ENCODE peak calls at places on chromosomes 2 and 18, in four cellular contexts. Q is CD4-positive, CD25-positive, alpha-beta regulatory T cell; A is CD4-positive, alpha-beta memory T cell; R is aorta. X is an unnamed sample. For H3K27me3, the result is how much of the 10 kb centered on the place peaks cover.

GRCh38 chr18:80109676-80110078 is 615 bp downstream of the ADNP2 start:
- DNase-seq in Q (no peak), A (no peak), R (peak), X (peak)

GRCh38 chr2:100919316-100919715 is 82.8 kb upstream of the RPL31 start:
- DNase-seq in A (no peak), Q (no peak), R (no peak), X (no peak)

GRCh38 chr2:28717339-28717758 is 34.3 kb upstream of the PPP1CB start:
- DNase-seq in R (peak), A (no peak), Q (no peak), X (no peak)

GRCh38 chr18:40553029-40553428 is 1402.0 kb upstream of the PIK3C3 start:
- DNase-seq in Q (no peak), R (no peak), A (no peak), X (no peak)

GRCh38 chr18:32258148-32258547 is 68.3 kb downstream of the MEP1B start:
- DNase-seq in R (no peak), A (no peak), Q (no peak), X (no peak)

GRCh38 chr18:37315935-37316334 is 249.7 kb downstream of the CELF4 start:
- DNase-seq in A (no peak), R (no peak), Q (no peak), X (no peak)

GRCh38 chr2:31383471-31384153 is 30.9 kb downstream of the XDH start:
- DNase-seq in Q (no peak), R (no peak), A (no peak), X (no peak)

GRCh38 chr2:236294647-236295046 is 30.4 kb upstream of the ASB18 start:
- DNase-seq in A (no peak), Q (no peak), R (no peak), X (no peak)

GRCh38 chr2:46538393-46538792 is 59.0 kb downstream of the TMEM247 start:
- DNase-seq in Q (no peak), A (no peak), R (no peak), X (no peak)

GRCh38 chr18:9792565-9793226 is 84.6 kb downstream of the RAB31 start:
- DNase-seq in Q (no peak), A (no peak), R (no peak), X (no peak)

GRCh38 chr18:48543228-48543627 is 4.4 kb downstream of the CTIF start:
- DNase-seq in R (no peak), Q (no peak), A (no peak), X (no peak)

GRCh38 chr2:58558866-58559265 is 317.7 kb upstream of the FANCL start:
- DNase-seq in A (no peak), Q (no peak), R (no peak), X (no peak)

GRCh38 chr2:10344105-10345066 is 41.7 kb downstream of the HPCAL1 start:
- DNase-seq in Q (no peak), R (no peak), A (no peak), X (no peak)

GRCh38 chr2:240129731-240130392 is 6.2 kb downstream of the COPS9 start:
- DNase-seq in R (peak), A (no peak), Q (no peak), X (no peak)

GRCh38 chr2:24261441-24261840 is 86.6 kb downstream of the FAM228A start:
- DNase-seq in Q (no peak), A (no peak), R (no peak), X (no peak)

GRCh38 chr2:142944721-142945120 is 67.3 kb downstream of the KYNU start:
- DNase-seq in R (no peak), A (no peak), Q (no peak), X (no peak)

GRCh38 chr2:66153941-66154340 is 281.0 kb upstream of the MEIS1 start:
- DNase-seq in R (no peak), A (no peak), Q (no peak), X (no peak)

GRCh38 chr2:170090229-170090628 is 87.7 kb upstream of the MYO3B start:
- DNase-seq in Q (no peak), R (no peak), A (no peak), X (no peak)

GRCh38 chr18:40875101-40875500 is 1079.9 kb upstream of the PIK3C3 start:
- DNase-seq in Q (no peak), A (no peak), R (no peak), X (no peak)

GRCh38 chr2:200814276-200814815 is 2.6 kb downstream of the BZW1 start:
- DNase-seq in R (no peak), A (no peak), Q (no peak), X (peak)

GRCh38 chr2:40033781-40034180 is 254.7 kb upstream of the THUMPD2 start:
- DNase-seq in R (no peak), Q (no peak), A (no peak), X (no peak)

GRCh38 chr2:217275091-217275490 is 415.2 kb upstream of the TNP1 start:
- DNase-seq in A (no peak), Q (no peak), R (no peak), X (no peak)

DNA sequence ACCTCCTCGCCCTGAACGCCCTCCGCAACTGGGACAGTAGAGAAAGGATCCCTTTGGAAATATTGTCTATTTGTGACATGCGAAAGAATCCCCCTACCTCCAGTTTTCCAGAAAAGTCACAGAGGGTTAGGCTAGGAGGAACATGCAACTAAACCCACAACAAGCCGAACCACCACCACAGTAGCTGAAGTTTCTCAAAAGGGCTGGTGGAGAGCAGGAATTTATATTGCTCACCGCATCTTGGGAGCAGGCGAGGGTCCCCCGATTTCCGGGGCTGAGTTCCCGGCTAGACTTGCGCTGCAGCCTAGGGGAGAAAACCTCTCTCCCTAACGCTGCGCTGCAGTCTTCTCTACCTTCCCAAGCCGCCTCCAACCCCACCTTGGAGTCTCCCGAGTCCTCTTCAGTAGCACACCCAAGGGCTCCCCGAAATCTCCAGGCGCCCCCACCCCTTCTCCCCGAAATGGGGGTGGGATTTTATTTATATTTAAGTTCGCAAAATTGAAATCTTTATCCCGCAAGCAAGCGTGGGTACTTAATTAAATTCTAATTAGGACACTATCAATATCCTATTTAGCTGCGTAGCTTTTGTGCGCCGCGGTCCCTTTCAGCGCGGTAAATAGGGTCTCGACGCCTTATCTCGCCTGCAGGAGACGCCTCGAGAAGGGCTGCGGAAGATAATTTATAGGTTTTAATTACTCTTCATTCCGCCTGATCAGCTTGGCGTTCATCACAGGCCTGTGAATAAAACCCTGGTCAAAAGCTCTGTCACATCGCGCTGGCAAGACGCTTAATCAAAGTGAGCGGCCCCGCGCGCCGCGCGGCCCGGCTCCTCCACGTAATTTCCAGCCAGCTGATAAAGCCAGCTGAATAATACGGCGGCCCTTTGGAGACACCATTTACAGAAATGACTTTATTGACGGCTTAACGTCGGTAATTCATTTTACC is 2.0 kb upstream of the EN1 start:
- DNase-seq in Q (no peak), A (no peak), R (no peak), X (no peak)
- H3K27me3 ChIP-seq in Q (under half), A (under half), R (under half), X (under half)

GRCh38 chr2:237857791-237858190 is 1.6 kb upstream of the RAMP1 start:
- DNase-seq in Q (no peak), A (no peak), R (no peak), X (no peak)
- H3K27me3 ChIP-seq in Q (under half), A (under half), R (under half), X (under half)

GRCh38 chr2:232485757-232486557 is 1.7 kb downstream of the ECEL1 start:
- DNase-seq in R (no peak), Q (no peak), A (no peak), X (no peak)

GRCh38 chr2:232486558-232487384 is 863 bp downstream of the ECEL1 start:
- DNase-seq in A (no peak), Q (no peak), R (no peak), X (peak)

GRCh38 chr2:232488097-232488711 is 570 bp upstream of the ECEL1 start:
- DNase-seq in Q (no peak), R (peak), A (no peak), X (no peak)

GRCh38 chr2:232488721-232489300 is 1.2 kb upstream of the ECEL1 start:
- DNase-seq in Q (no peak), R (peak), A (no peak), X (peak)

DNA sequence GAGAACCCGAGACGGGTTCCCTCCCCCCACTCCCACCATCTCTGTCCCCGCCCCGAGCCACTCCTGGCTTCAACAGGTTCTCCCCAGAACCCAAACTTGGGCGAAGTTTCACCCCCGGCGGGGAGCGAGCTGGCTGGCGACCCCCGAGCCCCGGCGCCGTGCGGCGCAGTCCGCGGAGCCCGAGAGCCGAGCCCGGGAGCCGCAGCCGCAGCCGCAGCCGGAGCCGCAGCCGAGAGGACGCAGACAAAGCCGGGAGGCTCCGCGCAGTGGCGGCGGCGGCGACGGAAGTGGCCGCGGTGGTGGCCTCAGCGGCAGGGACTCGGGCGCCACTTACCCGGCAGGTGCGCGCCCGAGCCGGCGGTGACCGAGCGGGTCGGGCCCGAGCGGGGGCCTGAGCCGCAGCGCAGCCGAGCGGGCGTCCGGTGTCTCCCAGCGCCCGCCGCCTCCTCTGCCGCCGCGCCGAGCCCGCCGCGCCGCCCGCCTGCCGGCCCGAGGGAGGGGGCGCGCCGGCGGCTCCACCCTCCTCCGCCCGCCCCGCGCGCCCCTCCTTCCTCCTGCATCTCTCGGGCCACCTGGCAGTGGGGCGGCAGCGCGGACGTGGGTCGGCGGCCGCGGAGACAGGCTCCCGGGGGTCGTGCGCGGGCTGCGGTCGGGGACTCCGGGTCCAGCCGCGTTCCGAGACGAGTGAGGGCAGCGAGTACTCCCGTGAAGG is at the start of gene ECEL1:
- DNase-seq in A (no peak), Q (no peak), R (peak), X (no peak)
- H3K27me3 ChIP-seq in A (under half), Q (under half), R (under half), X (under half)

DNA sequence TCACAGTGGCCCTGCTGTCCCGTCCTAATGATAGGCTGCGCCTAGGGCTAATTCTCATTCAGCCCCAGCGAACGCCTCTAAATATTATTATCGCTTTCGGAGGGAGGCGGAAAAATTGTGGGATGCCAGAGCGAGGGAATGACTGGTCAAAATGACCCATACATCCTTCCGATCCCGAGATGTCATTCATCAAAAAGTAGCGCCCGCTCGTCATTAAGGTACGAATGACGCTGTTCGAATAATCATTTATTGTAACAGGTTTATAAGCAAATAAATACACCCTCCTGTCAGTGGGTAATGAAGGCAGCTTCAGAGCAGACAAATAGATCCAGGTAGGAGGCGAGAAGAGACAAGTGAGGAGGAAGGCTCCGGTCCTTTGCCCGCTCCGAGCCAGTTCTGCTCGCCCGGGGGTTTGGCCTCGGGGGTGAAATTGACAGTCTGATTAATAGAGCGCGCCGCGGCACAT is at the start of gene EVX2:
- DNase-seq in Q (no peak), A (no peak), R (no peak), X (no peak)
- H3K27me3 ChIP-seq in Q (half or more), A (half or more), R (under half), X (half or more)

GRCh38 chr2:118842687-118843491 is 4.6 kb downstream of the EN1 start:
- DNase-seq in A (no peak), R (no peak), Q (no peak), X (no peak)

GRCh38 chr2:118845843-118846666 is 1.4 kb downstream of the EN1 start:
- DNase-seq in R (no peak), Q (no peak), A (no peak), X (no peak)

GRCh38 chr2:118843492-118844132 is 3.8 kb downstream of the EN1 start:
- DNase-seq in R (no peak), Q (no peak), A (no peak), X (no peak)

GRCh38 chr2:118845005-118845842 is 2.2 kb downstream of the EN1 start:
- DNase-seq in A (no peak), R (no peak), Q (no peak), X (no peak)

DNA sequence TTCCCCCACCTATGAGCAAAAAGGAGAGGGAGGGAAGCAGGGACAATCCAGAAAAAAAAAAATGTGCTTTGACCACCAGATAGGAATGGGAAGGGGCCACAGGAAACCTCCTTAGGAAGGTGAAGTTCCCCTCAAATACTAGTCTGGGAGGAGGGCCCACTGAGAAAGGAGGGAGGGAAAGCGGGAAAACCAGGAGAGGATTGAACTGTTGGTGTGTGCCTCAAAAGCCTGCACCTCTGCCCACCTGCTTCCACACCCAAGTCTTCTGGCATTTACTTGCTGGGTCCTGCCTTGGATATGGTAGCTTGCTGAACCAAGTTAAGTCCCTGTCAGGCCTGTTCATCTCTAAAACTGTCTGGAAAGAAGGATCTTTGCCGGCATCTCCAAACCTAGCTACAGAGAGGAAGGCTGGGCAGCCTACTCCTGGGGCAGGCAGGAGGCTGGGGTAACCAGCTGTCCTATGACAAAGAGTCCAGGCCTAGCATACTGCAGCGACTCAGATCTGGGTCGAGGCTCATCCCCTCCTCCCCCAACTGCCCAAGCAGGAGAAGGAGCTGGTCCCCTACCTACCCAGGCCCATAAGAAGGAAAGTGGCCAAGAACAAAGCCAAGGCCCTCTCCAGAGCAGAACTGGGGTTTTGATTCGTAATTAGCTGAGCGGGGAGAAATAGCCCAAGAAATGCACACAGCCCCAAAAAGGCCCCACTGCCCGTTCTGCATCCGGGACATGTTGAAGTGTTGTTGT is 3.0 kb downstream of the EN1 start:
- DNase-seq in A (no peak), Q (no peak), R (no peak), X (no peak)
- H3K27me3 ChIP-seq in A (half or more), Q (under half), R (under half), X (half or more)